ENCODE peak calls at places on chromosomes 11 and 22, in four cellular contexts. S is naive thymus-derived CD8-positive, alpha-beta T cell; X is fibroblast of villous mesenchyme; U is EL. L is an unnamed sample.

GRCh38 chr11:125338886-125339811 is 156.9 kb downstream of the FEZ1 start:
- DNase-seq in S (no peak), X (peak), U (no peak), L (peak)

GRCh38 chr11:68470304-68470811 is 9.8 kb downstream of the PPP6R3 start:
- DNase-seq in S (no peak), X (no peak), U (no peak), L (no peak)

GRCh38 chr22:49632199-49633009 is 195.3 kb downstream of the BRD1 start:
- DNase-seq in S (no peak), X (peak), U (no peak), L (peak)

GRCh38 chr22:29479417-29480261 is at the start of gene NEFH:
- DNase-seq in S (no peak), X (no peak), U (no peak), L (no peak)

GRCh38 chr11:133903056-133903455 is 53.7 kb downstream of the IGSF9B start:
- DNase-seq in S (no peak), X (no peak), U (no peak), L (no peak)

GRCh38 chr11:96397863-96398262 is 8.1 kb downstream of the JRKL start:
- DNase-seq in S (no peak), X (no peak), U (no peak), L (no peak)

GRCh38 chr11:108666373-108666772 is 1.5 kb downstream of the DDX10 start:
- DNase-seq in S (no peak), X (no peak), U (peak), L (peak)

GRCh38 chr11:70077411-70078094 is 564 bp upstream of the ANO1 start:
- DNase-seq in S (no peak), X (no peak), U (no peak), L (no peak)

GRCh38 chr11:110797453-110797852 is 85.2 kb upstream of the ARHGAP20 start:
- DNase-seq in S (no peak), X (no peak), U (no peak), L (no peak)

GRCh38 chr11:113773092-113773415 is 438 bp downstream of the ZW10 start:
- DNase-seq in S (no peak), X (peak), U (peak), L (peak)

GRCh38 chr11:79744941-79745340 is 304.1 kb upstream of the TENM4 start:
- DNase-seq in S (no peak), X (no peak), U (no peak), L (no peak)

GRCh38 chr11:60925685-60926267 is 1.5 kb downstream of the TMEM132A start:
- DNase-seq in S (no peak), X (peak), U (peak), L (no peak)

GRCh38 chr11:2816941-2817421 is 68.6 kb downstream of the CDKN1C start:
- DNase-seq in S (no peak), X (peak), U (peak), L (peak)

GRCh38 chr11:69010964-69011623 is 2.0 kb downstream of the MRGPRF start:
- DNase-seq in S (no peak), X (peak), U (peak), L (peak)

GRCh38 chr22:36439481-36440271 is 41.8 kb downstream of the TXN2 start:
- DNase-seq in S (no peak), X (peak), U (peak), L (peak)

GRCh38 chr11:44780940-44781631 is 54.3 kb downstream of the TSPAN18 start:
- DNase-seq in S (no peak), X (peak), U (no peak), L (no peak)

GRCh38 chr11:27328602-27329001 is 34.4 kb downstream of the CCDC34 start:
- DNase-seq in S (no peak), X (no peak), U (no peak), L (no peak)

GRCh38 chr11:123303924-123304323 is 108.9 kb upstream of the CLMP start:
- DNase-seq in S (no peak), X (no peak), U (no peak), L (no peak)

GRCh38 chr11:64877390-64878222 is 815 bp downstream of the EHD1 start:
- DNase-seq in S (peak), X (no peak), U (no peak), L (no peak)

GRCh38 chr22:35432226-35432905 is 32.4 kb downstream of the MCM5 start:
- DNase-seq in S (no peak), X (no peak), U (no peak), L (no peak)

GRCh38 chr22:24592144-24592845 is 578 bp downstream of the LRRC75B start:
- DNase-seq in S (no peak), X (peak), U (peak), L (peak)

GRCh38 chr11:57763568-57763967 is 2.0 kb downstream of the CTNND1 start:
- DNase-seq in S (no peak), X (peak), U (peak), L (peak)

GRCh38 chr11:65588199-65589054 is 7.2 kb downstream of the KCNK7 start:
- DNase-seq in S (peak), X (peak), U (peak), L (peak)

GRCh38 chr11:64406221-64406946 is 47.4 kb downstream of the RPS6KA4 start:
- DNase-seq in S (no peak), X (peak), U (no peak), L (no peak)

GRCh38 chr11:68867067-68867466 is 25.4 kb upstream of the CPT1A start:
- DNase-seq in S (no peak), X (no peak), U (no peak), L (no peak)

GRCh38 chr11:121153472-121153871 is 52.4 kb downstream of the TECTA start:
- DNase-seq in S (no peak), X (no peak), U (no peak), L (no peak)

GRCh38 chr22:46867106-46867505 is 104.7 kb downstream of the TBC1D22A start:
- DNase-seq in S (no peak), X (no peak), U (no peak), L (no peak)

GRCh38 chr11:75814369-75814685 is 683 bp upstream of the UVRAG start:
- DNase-seq in S (no peak), X (no peak), U (no peak), L (no peak)

GRCh38 chr11:2975594-2975993 is 16.5 kb downstream of the NAP1L4 start:
- DNase-seq in S (peak), X (peak), U (peak), L (peak)

GRCh38 chr22:47284822-47285221 is 522.4 kb downstream of the TBC1D22A start:
- DNase-seq in S (no peak), X (no peak), U (no peak), L (no peak)

GRCh38 chr11:45023065-45023365 is 72.3 kb upstream of the TP53I11 start:
- DNase-seq in S (no peak), X (no peak), U (no peak), L (no peak)

GRCh38 chr11:14254533-14255530 is 104.2 kb downstream of the RRAS2 start:
- DNase-seq in S (no peak), X (no peak), U (no peak), L (no peak)

GRCh38 chr22:40485813-40486610 is 115.6 kb downstream of the SGSM3 start:
- DNase-seq in S (no peak), X (no peak), U (no peak), L (no peak)

GRCh38 chr22:30940655-30941362 is 27.8 kb downstream of the MORC2 start:
- DNase-seq in S (peak), X (no peak), U (no peak), L (no peak)

GRCh38 chr22:27572267-27572666 is 229.3 kb downstream of the MN1 start:
- DNase-seq in S (no peak), X (no peak), U (no peak), L (no peak)

GRCh38 chr11:112834277-112834755 is 126.9 kb upstream of the NCAM1 start:
- DNase-seq in S (no peak), X (no peak), U (no peak), L (no peak)